ENCODE peak calls at places on chromosomes 3 and 15, in seven cellular contexts. One of them, this sample, is unnamed.

GRCh38 chr3:161990036-161990435 is 493.4 kb downstream of the OTOL1 start:
- DNase-seq in stomach: no peak
- DNase-seq in HCT116: no peak
- DNase-seq in heart left ventricle: no peak
- DNase-seq in lower leg skin: no peak
- DNase-seq in A549: no peak
- DNase-seq in Peyer's patch: no peak
- DNase-seq in this sample: no peak

GRCh38 chr3:16521580-16521941 is 8.1 kb upstream of the RFTN1 start:
- DNase-seq in Peyer's patch: no peak
- DNase-seq in HCT116: no peak
- DNase-seq in lower leg skin: no peak
- DNase-seq in stomach: no peak
- DNase-seq in heart left ventricle: peak
- DNase-seq in A549: no peak
- DNase-seq in this sample: no peak

GRCh38 chr15:90101130-90101968 is 919 bp downstream of the IDH2 start:
- DNase-seq in Peyer's patch: peak
- DNase-seq in stomach: peak
- DNase-seq in HCT116: no peak
- DNase-seq in A549: no peak
- DNase-seq in heart left ventricle: peak
- DNase-seq in lower leg skin: no peak
- DNase-seq in this sample: peak

GRCh38 chr3:149657796-149658443 is at the start of gene WWTR1:
- DNase-seq in A549: peak
- DNase-seq in stomach: peak
- DNase-seq in heart left ventricle: peak
- DNase-seq in HCT116: peak
- DNase-seq in Peyer's patch: peak
- DNase-seq in lower leg skin: peak
- DNase-seq in this sample: peak

GRCh38 chr3:151278223-151278622 is at the start of gene P2RY14:
- DNase-seq in stomach: no peak
- DNase-seq in A549: no peak
- DNase-seq in Peyer's patch: no peak
- DNase-seq in heart left ventricle: no peak
- DNase-seq in lower leg skin: no peak
- DNase-seq in HCT116: no peak
- DNase-seq in this sample: no peak

GRCh38 chr3:73228425-73228824 is 167.0 kb downstream of the EBLN2 start:
- DNase-seq in heart left ventricle: no peak
- DNase-seq in stomach: no peak
- DNase-seq in Peyer's patch: no peak
- DNase-seq in HCT116: no peak
- DNase-seq in lower leg skin: no peak
- DNase-seq in A549: no peak
- DNase-seq in this sample: no peak

GRCh38 chr3:172716476-172716875 is 5.6 kb upstream of the NCEH1 start:
- DNase-seq in stomach: no peak
- DNase-seq in lower leg skin: peak
- DNase-seq in heart left ventricle: peak
- DNase-seq in Peyer's patch: no peak
- DNase-seq in HCT116: no peak
- DNase-seq in A549: no peak
- DNase-seq in this sample: peak

GRCh38 chr3:110821586-110821985 is 250.0 kb upstream of the NECTIN3 start:
- DNase-seq in heart left ventricle: no peak
- DNase-seq in HCT116: no peak
- DNase-seq in stomach: no peak
- DNase-seq in A549: no peak
- DNase-seq in lower leg skin: no peak
- DNase-seq in Peyer's patch: no peak
- DNase-seq in this sample: no peak

GRCh38 chr3:138835177-138835757 is 539 bp upstream of the PIK3CB start:
- DNase-seq in heart left ventricle: no peak
- DNase-seq in Peyer's patch: no peak
- DNase-seq in A549: no peak
- DNase-seq in HCT116: peak
- DNase-seq in lower leg skin: no peak
- DNase-seq in stomach: no peak
- DNase-seq in this sample: no peak

GRCh38 chr3:10774825-10775224 is 41.2 kb upstream of the SLC6A11 start:
- DNase-seq in heart left ventricle: no peak
- DNase-seq in stomach: no peak
- DNase-seq in HCT116: no peak
- DNase-seq in lower leg skin: no peak
- DNase-seq in Peyer's patch: no peak
- DNase-seq in A549: no peak
- DNase-seq in this sample: no peak

GRCh38 chr3:13370609-13371008 is 49.5 kb downstream of the NUP210 start:
- DNase-seq in stomach: no peak
- DNase-seq in lower leg skin: no peak
- DNase-seq in A549: no peak
- DNase-seq in heart left ventricle: no peak
- DNase-seq in HCT116: no peak
- DNase-seq in Peyer's patch: no peak
- DNase-seq in this sample: no peak

GRCh38 chr3:141412087-141412935 is 44.0 kb downstream of the ZBTB38 start:
- DNase-seq in heart left ventricle: peak
- DNase-seq in HCT116: no peak
- DNase-seq in A549: peak
- DNase-seq in Peyer's patch: no peak
- DNase-seq in lower leg skin: peak
- DNase-seq in stomach: peak
- DNase-seq in this sample: peak
- H3K4me3 ChIP-seq in heart left ventricle: peak
- H3K4me3 ChIP-seq in HCT116: no peak
- H3K4me3 ChIP-seq in A549: peak
- H3K4me3 ChIP-seq in Peyer's patch: peak
- H3K4me3 ChIP-seq in lower leg skin: no peak
- H3K4me3 ChIP-seq in stomach: peak
- H3K4me3 ChIP-seq in this sample: no peak

GRCh38 chr3:197519801-197520211 is 36.0 kb downstream of the BDH1 start:
- DNase-seq in HCT116: no peak
- DNase-seq in lower leg skin: no peak
- DNase-seq in A549: peak
- DNase-seq in stomach: no peak
- DNase-seq in Peyer's patch: peak
- DNase-seq in heart left ventricle: no peak
- DNase-seq in this sample: no peak

GRCh38 chr3:197521277-197522182 is 34.2 kb downstream of the BDH1 start:
- DNase-seq in stomach: no peak
- DNase-seq in HCT116: no peak
- DNase-seq in heart left ventricle: peak
- DNase-seq in lower leg skin: no peak
- DNase-seq in A549: no peak
- DNase-seq in Peyer's patch: no peak
- DNase-seq in this sample: no peak

GRCh38 chr3:197522183-197522715 is 33.5 kb downstream of the BDH1 start:
- DNase-seq in Peyer's patch: peak
- DNase-seq in A549: no peak
- DNase-seq in heart left ventricle: peak
- DNase-seq in HCT116: no peak
- DNase-seq in lower leg skin: no peak
- DNase-seq in stomach: peak
- DNase-seq in this sample: no peak

GRCh38 chr3:197518794-197519451 is 36.8 kb downstream of the BDH1 start:
- DNase-seq in A549: no peak
- DNase-seq in stomach: no peak
- DNase-seq in lower leg skin: no peak
- DNase-seq in HCT116: no peak
- DNase-seq in Peyer's patch: peak
- DNase-seq in heart left ventricle: no peak
- DNase-seq in this sample: no peak

GRCh38 chr3:197520311-197521276 is 35.2 kb downstream of the BDH1 start:
- DNase-seq in Peyer's patch: peak
- DNase-seq in heart left ventricle: peak
- DNase-seq in A549: peak
- DNase-seq in stomach: peak
- DNase-seq in HCT116: no peak
- DNase-seq in lower leg skin: no peak
- DNase-seq in this sample: no peak
- TF ChIP-seq POLR2A in Peyer's patch: peak
- TF ChIP-seq POLR2A in heart left ventricle: no peak
- TF ChIP-seq POLR2A in A549: peak
- TF ChIP-seq POLR2A in stomach: no peak
- TF ChIP-seq POLR2A in HCT116: no peak
- TF ChIP-seq POLR2A in lower leg skin: no peak
- TF ChIP-seq POLR2A in this sample: no peak

GRCh38 chr3:157939166-157939565 is 167.1 kb downstream of the SHOX2 start:
- DNase-seq in Peyer's patch: no peak
- DNase-seq in HCT116: no peak
- DNase-seq in stomach: no peak
- DNase-seq in lower leg skin: no peak
- DNase-seq in A549: no peak
- DNase-seq in heart left ventricle: no peak
- DNase-seq in this sample: no peak
- H3K4me3 ChIP-seq in Peyer's patch: no peak
- H3K4me3 ChIP-seq in HCT116: no peak
- H3K4me3 ChIP-seq in stomach: no peak
- H3K4me3 ChIP-seq in lower leg skin: no peak
- H3K4me3 ChIP-seq in A549: no peak
- H3K4me3 ChIP-seq in heart left ventricle: no peak
- H3K4me3 ChIP-seq in this sample: no peak

DNA sequence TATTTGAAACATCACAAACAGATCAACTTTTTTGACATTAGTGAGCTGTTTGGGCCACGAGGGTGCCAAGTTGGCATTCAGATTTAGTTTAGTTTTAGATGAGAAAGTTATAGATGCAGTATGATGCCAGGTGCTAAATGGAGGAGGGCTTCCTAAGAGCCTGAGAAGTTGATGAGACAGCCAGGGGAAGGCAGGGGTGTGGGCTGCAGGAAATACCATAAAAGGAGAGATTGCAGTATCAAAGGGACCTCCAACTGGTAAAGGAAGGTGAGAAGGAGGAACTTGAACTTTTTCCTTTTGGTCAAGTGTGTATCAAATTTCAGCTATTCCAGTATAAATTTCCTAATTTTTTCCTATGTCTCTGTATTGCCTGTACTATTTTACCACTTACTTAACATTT is 2.0 kb upstream of the TNIK start:
- DNase-seq in stomach: no peak
- DNase-seq in A549: no peak
- DNase-seq in HCT116: no peak
- DNase-seq in Peyer's patch: no peak
- DNase-seq in lower leg skin: no peak
- DNase-seq in heart left ventricle: no peak
- DNase-seq in this sample: no peak
- TF ChIP-seq POLR2A in stomach: no peak
- TF ChIP-seq POLR2A in A549: no peak
- TF ChIP-seq POLR2A in HCT116: no peak
- TF ChIP-seq POLR2A in Peyer's patch: no peak
- TF ChIP-seq POLR2A in lower leg skin: no peak
- TF ChIP-seq POLR2A in heart left ventricle: no peak
- TF ChIP-seq POLR2A in this sample: no peak

DNA sequence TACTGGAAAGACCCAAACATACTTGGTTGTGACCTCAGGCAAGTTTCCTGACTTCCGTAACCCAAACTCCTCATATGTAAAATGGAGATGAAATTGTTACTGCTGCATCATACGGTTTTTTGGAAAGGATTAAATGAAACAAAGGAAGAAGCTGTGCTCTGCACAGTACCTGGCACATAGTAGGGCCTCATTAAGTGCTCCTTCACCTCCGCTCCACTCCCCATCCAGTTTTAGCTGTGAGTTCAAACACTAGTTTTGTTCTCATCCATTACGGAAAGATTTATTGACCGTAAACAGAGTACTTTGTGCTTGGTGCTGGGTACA is 381 bp upstream of the ICE2 start:
- DNase-seq in HCT116: no peak
- DNase-seq in heart left ventricle: no peak
- DNase-seq in stomach: no peak
- DNase-seq in Peyer's patch: no peak
- DNase-seq in lower leg skin: no peak
- DNase-seq in A549: no peak
- DNase-seq in this sample: no peak
- H3K4me3 ChIP-seq in HCT116: peak
- H3K4me3 ChIP-seq in heart left ventricle: peak
- H3K4me3 ChIP-seq in stomach: peak
- H3K4me3 ChIP-seq in Peyer's patch: peak
- H3K4me3 ChIP-seq in lower leg skin: peak
- H3K4me3 ChIP-seq in A549: peak
- H3K4me3 ChIP-seq in this sample: peak

This sample was measured in adrenal gland.